ENCODE peak calls at places on chromosome 16, in ten cellular contexts. U is GM10248; N is GM04503; G is PC-3; F is activated CD8-positive, alpha-beta memory T cell treated with anti-CD3 and anti-CD28 coated beads for 48 hours; D is myocyte; I is substantia nigra; S is activated CD4-positive, alpha-beta T cell treated with anti-CD3 and anti-CD28 coated beads for 36 hours; C is heart right ventricle; Q is NCI-H1092. X is an unnamed sample.

GRCh38 chr16:90028985-90029384 is 9.7 kb upstream of the DBNDD1 start:
- DNase-seq in U (no peak), N (no peak), G (no peak), F (no peak), D (no peak), I (no peak), S (no peak), C (no peak), Q (no peak), X (no peak)

GRCh38 chr16:11682655-11683096 is 14.4 kb downstream of the SNN start:
- DNase-seq in U (no peak), N (peak), G (no peak), F (no peak), D (peak), I (no peak), S (no peak), C (no peak), Q (no peak), X (no peak)

GRCh38 chr16:7548796-7549318 is 216.2 kb downstream of the RBFOX1 start:
- DNase-seq in U (no peak), N (no peak), G (no peak), F (no peak), D (peak), I (no peak), S (no peak), C (no peak), Q (no peak), X (no peak)

GRCh38 chr16:80827007-80827406 is 22.6 kb upstream of the CDYL2 start:
- DNase-seq in U (no peak), N (no peak), G (no peak), F (no peak), D (no peak), I (no peak), S (no peak), C (no peak), Q (no peak), X (no peak)

GRCh38 chr16:2820836-2821482 is 3.9 kb downstream of the PRSS21 start:
- DNase-seq in U (no peak), N (no peak), G (no peak), F (no peak), D (no peak), I (no peak), S (no peak), C (no peak), Q (no peak), X (no peak)

GRCh38 chr16:50688867-50689266 is 4.5 kb upstream of the NOD2 start:
- DNase-seq in U (no peak), N (no peak), G (no peak), F (no peak), D (no peak), I (no peak), S (no peak), C (no peak), Q (no peak), X (no peak)

GRCh38 chr16:4979736-4980660 is 21.9 kb downstream of the SEC14L5 start:
- DNase-seq in U (no peak), N (no peak), G (no peak), F (no peak), D (peak), I (no peak), S (no peak), C (no peak), Q (no peak), X (no peak)

GRCh38 chr16:24139282-24139681 is 116.9 kb upstream of the CACNG3 start:
- DNase-seq in U (no peak), N (no peak), G (peak), F (no peak), D (no peak), I (no peak), S (peak), C (no peak), Q (no peak), X (no peak)

GRCh38 chr16:66359811-66360608 is 6.5 kb upstream of the CDH5 start:
- DNase-seq in U (no peak), N (no peak), G (no peak), F (no peak), D (peak), I (no peak), S (no peak), C (peak), Q (no peak), X (no peak)

GRCh38 chr16:79173910-79174309 is 426.6 kb downstream of the MAF start:
- DNase-seq in U (no peak), N (no peak), G (no peak), F (no peak), D (no peak), I (no peak), S (no peak), C (no peak), Q (no peak), X (no peak)

GRCh38 chr16:27446721-27447120 is 44.7 kb downstream of the IL21R start:
- DNase-seq in U (no peak), N (no peak), G (no peak), F (peak), D (no peak), I (no peak), S (peak), C (no peak), Q (no peak), X (no peak)

GRCh38 chr16:30934827-30935557 is 11.6 kb downstream of the FBXL19 start:
- DNase-seq in U (peak), N (no peak), G (peak), F (no peak), D (peak), I (peak), S (peak), C (no peak), Q (no peak), X (no peak)

GRCh38 chr16:26317885-26318284 is 626.1 kb downstream of the HS3ST4 start:
- DNase-seq in U (no peak), N (no peak), G (no peak), F (no peak), D (no peak), I (no peak), S (no peak), C (no peak), Q (no peak), X (no peak)

GRCh38 chr16:1812732-1813163 is 13.9 kb downstream of the HAGH start:
- DNase-seq in U (no peak), N (peak), G (peak), F (no peak), D (peak), I (no peak), S (peak), C (peak), Q (peak), X (peak)

GRCh38 chr16:6926762-6927161 is 405.9 kb upstream of the RBFOX1 start:
- DNase-seq in U (no peak), N (no peak), G (no peak), F (no peak), D (no peak), I (no peak), S (no peak), C (no peak), Q (no peak), X (peak)

GRCh38 chr16:6969594-6969993 is 363.1 kb upstream of the RBFOX1 start:
- DNase-seq in U (no peak), N (no peak), G (no peak), F (no peak), D (no peak), I (no peak), S (no peak), C (no peak), Q (no peak), X (no peak)

GRCh38 chr16:14069818-14070217 is 1.3 kb upstream of the MRTFB start:
- DNase-seq in U (no peak), N (no peak), G (no peak), F (no peak), D (no peak), I (no peak), S (no peak), C (no peak), Q (no peak), X (no peak)

GRCh38 chr16:89137666-89138512 is 33.7 kb upstream of the CDH15 start:
- DNase-seq in U (no peak), N (no peak), G (no peak), F (no peak), D (no peak), I (no peak), S (no peak), C (peak), Q (no peak), X (no peak)